ENCODE peak calls at places on chromosome 3, in six cellular contexts. O is thyroid gland, U is body of pancreas, F is stomach, X is suprapubic skin, M is uterus. B is an unnamed sample.
A peak's percentile ranks its signal among the peaks of the same experiment; 100 is the strongest.

GRCh38 chr3:167437428-167438139 is 36.3 kb downstream of the SERPINI2 start:
- DNase-seq in X (no peak), M (no peak), F (no peak), O (no peak), U (no peak), B (peak; percentile 4)

GRCh38 chr3:126307591-126308393 is 49.4 kb downstream of the KLF15 start:
- DNase-seq in X (no peak), F (no peak), M (no peak), U (no peak), O (no peak), B (no peak)

GRCh38 chr3:10707089-10707983 is 108.7 kb upstream of the SLC6A11 start:
- DNase-seq in F (no peak), O (no peak), U (no peak), X (no peak), M (no peak), B (no peak)

GRCh38 chr3:184016820-184017671 is 638 bp downstream of the ABCC5 start:
- DNase-seq in X (no peak), O (peak; percentile 56), F (peak; percentile 74), U (peak; percentile 60), M (peak; percentile 45), B (peak; percentile 57)

GRCh38 chr3:117735481-117736101 is 1026.0 kb downstream of the TUSC7 start:
- DNase-seq in F (no peak), X (no peak), U (no peak), M (no peak), O (no peak), B (no peak)

GRCh38 chr3:142858043-142858442 is 30.8 kb downstream of the PCOLCE2 start:
- DNase-seq in M (no peak), U (no peak), X (no peak), O (no peak), F (no peak), B (no peak)

GRCh38 chr3:67460841-67461240 is 193.6 kb downstream of the SUCLG2 start:
- DNase-seq in F (no peak), O (no peak), X (no peak), U (no peak), M (no peak), B (no peak)

GRCh38 chr3:55491296-55491816 is 4.2 kb upstream of the WNT5A start:
- DNase-seq in X (no peak), M (peak; percentile 75), U (no peak), O (no peak), F (no peak), B (no peak)

GRCh38 chr3:150743508-150743907 is 19.5 kb downstream of the SIAH2 start:
- DNase-seq in X (no peak), M (no peak), O (no peak), U (no peak), F (no peak), B (no peak)

GRCh38 chr3:132344666-132345280 is 27.6 kb downstream of the ACP3 start:
- DNase-seq in M (no peak), O (no peak), X (no peak), F (no peak), U (no peak), B (no peak)

GRCh38 chr3:187504435-187504834 is 136.2 kb downstream of the RTP4 start:
- DNase-seq in O (no peak), F (no peak), M (no peak), X (no peak), U (no peak), B (no peak)

DNA sequence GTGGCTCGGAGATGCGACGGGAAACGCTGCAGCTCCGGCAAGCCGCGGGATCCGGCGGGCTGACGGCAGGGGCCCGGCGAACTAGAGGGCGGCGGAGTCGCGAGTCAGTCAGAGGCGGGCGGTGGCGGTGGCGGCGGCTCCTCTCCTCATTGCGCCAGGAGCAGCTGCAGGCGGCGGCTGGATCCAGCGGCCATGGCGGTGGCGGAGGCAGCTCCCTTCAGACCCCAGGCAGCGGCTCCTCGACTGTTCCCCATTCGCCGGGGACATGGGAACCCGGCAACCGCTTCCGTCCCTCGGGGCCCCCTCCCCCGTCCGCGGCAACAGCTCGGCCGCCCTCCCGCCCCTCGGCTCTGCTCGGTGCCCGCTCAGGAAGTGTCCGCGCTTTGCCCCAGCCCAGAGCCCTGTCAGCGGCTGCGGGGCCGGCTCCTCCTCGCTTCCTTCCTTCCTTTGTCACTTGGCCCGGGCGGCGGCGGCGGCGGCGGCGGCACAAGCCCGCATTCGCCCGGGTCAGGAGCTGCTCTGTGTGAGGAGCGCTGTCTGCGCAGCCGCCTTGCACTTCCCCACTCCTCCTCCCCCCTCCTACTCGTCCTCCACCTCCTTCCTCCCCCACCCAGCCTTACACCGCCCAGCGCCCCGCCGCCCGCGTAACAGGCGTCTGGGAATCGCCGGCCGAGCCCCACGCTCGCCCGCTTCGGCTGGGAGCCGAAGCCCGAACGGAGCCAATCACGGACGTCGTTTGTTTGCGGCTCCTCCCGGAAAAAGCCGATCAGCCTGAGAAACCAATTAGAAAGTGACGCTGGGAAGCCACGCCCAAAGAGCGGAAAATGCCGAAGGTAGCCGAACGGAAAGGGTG is at the start of gene GSK3B:
- DNase-seq in F (peak; percentile 99), U (peak; percentile 74), M (peak; percentile 77), O (no peak), X (peak; percentile 90), B (peak; percentile 92)
- TF ChIP-seq POLR2A in F (peak; percentile 75), U (peak; percentile 95), M (peak; percentile 86), O (peak; percentile 83), X (peak; percentile 81), B (peak; percentile 46)

GRCh38 chr3:23921052-23921511 is 4.2 kb downstream of the RPL15 start:
- DNase-seq in X (peak; percentile 41), F (no peak), M (no peak), O (no peak), U (no peak), B (peak; percentile 33)

GRCh38 chr3:23923786-23924185 is 6.9 kb downstream of the RPL15 start:
- DNase-seq in O (peak; percentile 11), F (no peak), U (no peak), X (no peak), M (no peak), B (no peak)

GRCh38 chr3:23919628-23920027 is 2.7 kb downstream of the RPL15 start:
- DNase-seq in U (no peak), F (no peak), O (no peak), X (no peak), M (no peak), B (no peak)

GRCh38 chr3:23916886-23917815 is at the start of the genes NKIRAS1 and RPL15:
- DNase-seq in O (peak; percentile 99), U (peak; percentile 97), X (peak; percentile 98), M (peak; percentile 98), F (peak; percentile 97), B (peak; percentile 97)

DNA sequence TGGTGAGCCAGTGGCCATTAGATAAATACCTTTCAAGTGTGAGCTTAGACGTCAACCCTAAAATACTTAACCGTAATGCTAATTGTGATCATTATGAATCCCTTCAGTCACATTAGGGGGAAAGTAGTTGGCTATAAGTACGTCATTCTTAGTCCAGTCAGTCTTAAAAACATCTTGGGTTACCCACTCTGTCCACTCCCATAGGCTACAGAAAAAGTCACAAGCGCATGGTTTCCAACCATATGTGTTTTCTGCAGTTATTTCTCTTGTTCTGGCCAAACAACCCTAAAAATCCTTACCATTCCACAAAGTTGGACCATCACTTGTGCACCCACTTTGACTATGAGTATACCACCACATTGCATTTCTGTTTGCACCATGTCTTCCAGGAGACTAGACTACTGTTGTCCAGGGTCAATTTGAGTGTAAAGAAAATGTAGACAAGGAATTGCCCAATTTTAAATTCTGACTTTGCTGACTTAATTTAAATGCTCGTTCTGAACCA is 3.3 kb downstream of the RPL15 start:
- DNase-seq in O (no peak), F (no peak), X (no peak), U (no peak), M (no peak), B (no peak)
- TF ChIP-seq POLR2A in O (no peak), F (no peak), X (no peak), U (no peak), M (no peak), B (no peak)

GRCh38 chr3:194572131-194572789 is 61.0 kb downstream of the TMEM44 start:
- DNase-seq in M (peak; percentile 38), U (peak; percentile 49), F (no peak), O (peak; percentile 49), X (peak; percentile 88), B (no peak)
- TF ChIP-seq POLR2A in M (no peak), U (no peak), F (no peak), O (no peak), X (no peak), B (no peak)

GRCh38 chr3:44761347-44762169 is at the start of the genes KIAA1143 and KIF15:
- DNase-seq in F (peak; percentile 97), M (peak; percentile 95), X (peak; percentile 98), O (peak; percentile 95), U (peak; percentile 97), B (peak; percentile 97)
- TF ChIP-seq POLR2A in F (no peak), M (peak; percentile 37), X (peak; percentile 50), O (no peak), U (no peak), B (peak; percentile 74)

GRCh38 chr3:51673181-51673801 is 2.2 kb downstream of the TEX264 start:
- DNase-seq in X (peak; percentile 40), M (no peak), O (no peak), U (no peak), F (peak; percentile 19), B (no peak)

GRCh38 chr3:51670053-51670666 is 892 bp upstream of the TEX264 start:
- DNase-seq in M (no peak), O (no peak), U (no peak), F (no peak), X (no peak), B (no peak)

GRCh38 chr3:51672083-51672475 is 1.0 kb downstream of the TEX264 start:
- DNase-seq in M (no peak), O (no peak), X (peak; percentile 68), U (no peak), F (no peak), B (no peak)

GRCh38 chr3:51670711-51671089 is 352 bp upstream of the TEX264 start:
- DNase-seq in X (peak; percentile 95), F (no peak), M (no peak), U (no peak), O (no peak), B (no peak)

GRCh38 chr3:51671090-51672082 is at the start of gene TEX264:
- DNase-seq in M (peak; percentile 81), U (peak; percentile 90), F (peak; percentile 94), X (peak; percentile 89), O (peak; percentile 89), B (peak; percentile 92)
- TF ChIP-seq POLR2A in M (peak; percentile 82), U (peak; percentile 62), F (no peak), X (peak; percentile 49), O (no peak), B (peak; percentile 93)

GRCh38 chr3:38925351-38925750 is 109.3 kb upstream of the SCN10A start:
- DNase-seq in X (no peak), U (no peak), F (no peak), O (no peak), M (no peak), B (no peak)
- TF ChIP-seq POLR2A in X (no peak), U (no peak), F (no peak), O (no peak), M (no peak), B (no peak)

B was measured in NB4.